ENCODE peak calls at places on chromosome 14, in six cellular contexts. One of them, this sample, is unnamed.

GRCh38 chr14:86646688-86647687 is 1117.0 kb downstream of the FLRT2 start:
- DNase-seq in GDM1: peak
- DNase-seq in anterior cingulate cortex: no peak
- DNase-seq in H9: no peak
- DNase-seq in SHP77: no peak
- DNase-seq in activated T-helper 1 cell treated with Interleukin-2 at 50 U/mL for 16 hours: no peak
- DNase-seq in this sample: no peak

GRCh38 chr14:67444395-67444794 is 32.4 kb upstream of the PLEK2 start:
- DNase-seq in GDM1: no peak
- DNase-seq in anterior cingulate cortex: no peak
- DNase-seq in H9: no peak
- DNase-seq in SHP77: no peak
- DNase-seq in activated T-helper 1 cell treated with Interleukin-2 at 50 U/mL for 16 hours: no peak
- DNase-seq in this sample: no peak

GRCh38 chr14:69692542-69693053 is 74.3 kb upstream of the SRSF5 start:
- DNase-seq in GDM1: no peak
- DNase-seq in anterior cingulate cortex: no peak
- DNase-seq in H9: no peak
- DNase-seq in SHP77: no peak
- DNase-seq in activated T-helper 1 cell treated with Interleukin-2 at 50 U/mL for 16 hours: no peak
- DNase-seq in this sample: no peak

GRCh38 chr14:92040431-92041040 is 677 bp upstream of the TRIP11 start:
- DNase-seq in GDM1: peak
- DNase-seq in anterior cingulate cortex: no peak
- DNase-seq in H9: no peak
- DNase-seq in SHP77: peak
- DNase-seq in activated T-helper 1 cell treated with Interleukin-2 at 50 U/mL for 16 hours: no peak
- DNase-seq in this sample: no peak

GRCh38 chr14:61535470-61535869 is 159.8 kb upstream of the HIF1A start:
- DNase-seq in GDM1: no peak
- DNase-seq in anterior cingulate cortex: no peak
- DNase-seq in H9: no peak
- DNase-seq in SHP77: no peak
- DNase-seq in activated T-helper 1 cell treated with Interleukin-2 at 50 U/mL for 16 hours: no peak
- DNase-seq in this sample: no peak

GRCh38 chr14:81516941-81517797 is 16.5 kb downstream of the SEL1L start:
- DNase-seq in GDM1: no peak
- DNase-seq in anterior cingulate cortex: no peak
- DNase-seq in H9: no peak
- DNase-seq in SHP77: no peak
- DNase-seq in activated T-helper 1 cell treated with Interleukin-2 at 50 U/mL for 16 hours: no peak
- DNase-seq in this sample: no peak

GRCh38 chr14:34211732-34212131 is 250.3 kb downstream of the SPTSSA start:
- DNase-seq in GDM1: no peak
- DNase-seq in anterior cingulate cortex: no peak
- DNase-seq in H9: no peak
- DNase-seq in SHP77: no peak
- DNase-seq in activated T-helper 1 cell treated with Interleukin-2 at 50 U/mL for 16 hours: no peak
- DNase-seq in this sample: no peak

GRCh38 chr14:22798528-22798927 is 16.7 kb downstream of the SLC7A7 start:
- DNase-seq in GDM1: no peak
- DNase-seq in anterior cingulate cortex: no peak
- DNase-seq in H9: no peak
- DNase-seq in SHP77: no peak
- DNase-seq in activated T-helper 1 cell treated with Interleukin-2 at 50 U/mL for 16 hours: no peak
- DNase-seq in this sample: no peak

GRCh38 chr14:32121536-32121935 is 44.4 kb downstream of the ARHGAP5 start:
- DNase-seq in GDM1: no peak
- DNase-seq in anterior cingulate cortex: no peak
- DNase-seq in H9: no peak
- DNase-seq in SHP77: no peak
- DNase-seq in activated T-helper 1 cell treated with Interleukin-2 at 50 U/mL for 16 hours: no peak
- DNase-seq in this sample: no peak

GRCh38 chr14:20760950-20761349 is 7.3 kb upstream of the EDDM3B start:
- DNase-seq in GDM1: no peak
- DNase-seq in anterior cingulate cortex: no peak
- DNase-seq in H9: no peak
- DNase-seq in SHP77: no peak
- DNase-seq in activated T-helper 1 cell treated with Interleukin-2 at 50 U/mL for 16 hours: no peak
- DNase-seq in this sample: no peak

GRCh38 chr14:60171690-60172089 is 6.5 kb upstream of the DHRS7 start:
- DNase-seq in GDM1: no peak
- DNase-seq in anterior cingulate cortex: no peak
- DNase-seq in H9: no peak
- DNase-seq in SHP77: no peak
- DNase-seq in activated T-helper 1 cell treated with Interleukin-2 at 50 U/mL for 16 hours: no peak
- DNase-seq in this sample: no peak

GRCh38 chr14:104249706-104250105 is 111.3 kb downstream of the KIF26A start:
- DNase-seq in GDM1: no peak
- DNase-seq in anterior cingulate cortex: no peak
- DNase-seq in H9: peak
- DNase-seq in SHP77: no peak
- DNase-seq in activated T-helper 1 cell treated with Interleukin-2 at 50 U/mL for 16 hours: no peak
- DNase-seq in this sample: no peak

GRCh38 chr14:90461425-90461824 is 64.6 kb downstream of the CALM1 start:
- DNase-seq in GDM1: no peak
- DNase-seq in anterior cingulate cortex: no peak
- DNase-seq in H9: no peak
- DNase-seq in SHP77: no peak
- DNase-seq in activated T-helper 1 cell treated with Interleukin-2 at 50 U/mL for 16 hours: no peak
- DNase-seq in this sample: no peak

GRCh38 chr14:91232052-91232451 is 12.5 kb downstream of the GPR68 start:
- DNase-seq in GDM1: no peak
- DNase-seq in anterior cingulate cortex: no peak
- DNase-seq in H9: no peak
- DNase-seq in SHP77: no peak
- DNase-seq in activated T-helper 1 cell treated with Interleukin-2 at 50 U/mL for 16 hours: no peak
- DNase-seq in this sample: no peak

GRCh38 chr14:100586520-100587247 is 533 bp downstream of the BEGAIN start:
- DNase-seq in GDM1: no peak
- DNase-seq in anterior cingulate cortex: no peak
- DNase-seq in H9: no peak
- DNase-seq in SHP77: peak
- DNase-seq in activated T-helper 1 cell treated with Interleukin-2 at 50 U/mL for 16 hours: no peak
- DNase-seq in this sample: no peak

This sample was measured in natural killer cell.